ENCODE peak calls at places on chromosomes 4 and X, in ten cellular contexts. D is T-helper 2 cell; K is iris pigment epithelial cell; X is NCI-H510A; B is activated CD8-positive, alpha-beta T cell treated with anti-CD3 and anti-CD28 coated beads, Interleukin-2, amount 10 ng/mL, durations not matched to agents 7 days and 5 days; P is tibial nerve; R is astrocyte; G is SW480; A is Right ventricle myocardium superior; U is EH. J is an unnamed sample.
A peak's percentile ranks its signal among the peaks of the same experiment; 100 is the strongest.

GRCh38 chr4:141851246-141851891 is 215.0 kb downstream of the IL15 start:
- DNase-seq in B (no peak), G (no peak), R (no peak), U (peak; percentile 28), A (no peak), P (no peak), X (no peak), K (peak; percentile 64), D (no peak), J (no peak)

GRCh38 chr4:46804781-46805413 is 104.1 kb downstream of the COX7B2 start:
- DNase-seq in P (no peak), A (no peak), U (no peak), D (no peak), R (no peak), X (no peak), B (no peak), G (no peak), K (no peak), J (no peak)

GRCh38 chr4:86946868-86947493 is 12.2 kb downstream of the AFF1 start:
- DNase-seq in G (no peak), U (no peak), R (no peak), P (no peak), D (no peak), X (no peak), B (no peak), A (no peak), K (no peak), J (no peak)

GRCh38 chrX:107571296-107571998 is 56.9 kb upstream of the PRPS1 start:
- DNase-seq in U (peak; percentile 95), A (no peak), R (peak; percentile 96), D (no peak), K (peak; percentile 94), P (no peak), X (no peak), B (no peak), G (peak; percentile 34), J (peak; percentile 93)

GRCh38 chrX:65706041-65706828 is 38.8 kb downstream of the MSN start:
- DNase-seq in K (peak; percentile 55), R (peak; percentile 72), B (no peak), D (no peak), P (no peak), X (no peak), A (peak; percentile 44), G (peak; percentile 72), U (peak; percentile 91), J (peak; percentile 88)

GRCh38 chrX:25112156-25112555 is 96.4 kb upstream of the ARX start:
- DNase-seq in B (no peak), P (no peak), D (no peak), X (no peak), A (no peak), G (no peak), R (no peak), K (no peak), U (no peak), J (no peak)

GRCh38 chrX:29145316-29145715 is 558.1 kb downstream of the IL1RAPL1 start:
- DNase-seq in A (no peak), B (no peak), G (no peak), P (no peak), U (no peak), K (peak; percentile 55), X (no peak), D (no peak), R (peak; percentile 39), J (no peak)

GRCh38 chr4:82592639-82593038 is 30.9 kb upstream of the TMEM150C start:
- DNase-seq in X (no peak), K (no peak), U (no peak), A (no peak), P (no peak), G (no peak), D (no peak), R (no peak), B (no peak), J (no peak)

GRCh38 chr4:15197005-15197404 is 194.7 kb downstream of the CPEB2 start:
- DNase-seq in B (no peak), A (no peak), P (no peak), K (peak; percentile 55), G (peak; percentile 20), D (no peak), X (no peak), U (peak; percentile 15), R (peak; percentile 8), J (peak; percentile 50)

GRCh38 chr4:84632092-84632491 is 49.2 kb downstream of the CDS1 start:
- DNase-seq in K (peak; percentile 93), U (peak; percentile 36), A (no peak), D (no peak), X (no peak), R (peak; percentile 85), B (no peak), G (no peak), P (no peak), J (peak; percentile 46)

GRCh38 chrX:46994096-46994495 is 81.9 kb downstream of the JADE3 start:
- DNase-seq in D (no peak), R (no peak), U (peak; percentile 11), B (no peak), A (no peak), G (no peak), X (no peak), K (no peak), P (no peak), J (no peak)

GRCh38 chr4:170743633-170744032 is 653.9 kb upstream of the AADAT start:
- DNase-seq in R (no peak), A (no peak), K (no peak), B (no peak), U (no peak), G (no peak), P (no peak), D (no peak), X (no peak), J (no peak)

GRCh38 chr4:186724048-186724860 is 598 bp upstream of the FAT1 start:
- DNase-seq in D (peak; percentile 6), K (peak; percentile 75), X (no peak), G (peak; percentile 50), A (peak; percentile 74), B (no peak), U (peak; percentile 54), P (no peak), R (peak; percentile 48), J (peak; percentile 60)

GRCh38 chr4:3673716-3674478 is 92.3 kb upstream of the ADRA2C start:
- DNase-seq in K (no peak), A (peak; percentile 4), D (no peak), B (no peak), R (no peak), P (no peak), X (no peak), G (no peak), U (no peak), J (no peak)

GRCh38 chr4:41887821-41888699 is 47.2 kb upstream of the TMEM33 start:
- DNase-seq in X (no peak), K (peak; percentile 62), D (peak; percentile 36), U (peak; percentile 54), R (peak; percentile 16), B (peak; percentile 56), P (peak; percentile 60), G (peak; percentile 8), A (no peak), J (peak; percentile 56)

GRCh38 chrX:134764202-134764785 is 106.0 kb upstream of the PLAC1 start:
- DNase-seq in K (peak; percentile 40), P (no peak), B (no peak), G (peak; percentile 76), D (peak; percentile 38), R (no peak), U (peak; percentile 46), A (no peak), X (peak; percentile 1), J (peak; percentile 43)

GRCh38 chrX:116873678-116874077 is 410.9 kb upstream of the CT83 start:
- DNase-seq in G (no peak), U (peak; percentile 78), D (no peak), A (no peak), R (peak; percentile 1), K (peak; percentile 87), B (no peak), P (no peak), X (no peak), J (peak; percentile 0)

GRCh38 chr4:88033309-88033708 is 25.9 kb downstream of the PKD2 start:
- DNase-seq in A (no peak), B (peak; percentile 61), X (peak; percentile 2), K (peak; percentile 62), P (peak; percentile 58), G (peak; percentile 35), D (peak; percentile 68), U (peak; percentile 72), R (peak; percentile 35), J (peak; percentile 76)

GRCh38 chr4:88709989-88710388 is 12.4 kb upstream of the NAP1L5 start:
- DNase-seq in B (no peak), R (no peak), G (no peak), X (no peak), P (no peak), A (no peak), D (no peak), U (no peak), K (no peak), J (no peak)

GRCh38 chr4:1327526-1328266 is 19.3 kb upstream of the UVSSA start:
- DNase-seq in R (no peak), U (no peak), G (no peak), D (no peak), X (no peak), K (no peak), A (no peak), P (no peak), B (no peak), J (no peak)

GRCh38 chr4:69054578-69055200 is 41.6 kb upstream of the UGT2B7 start:
- DNase-seq in B (no peak), G (peak; percentile 21), K (peak; percentile 91), R (peak; percentile 89), U (peak; percentile 60), P (no peak), D (no peak), A (no peak), X (no peak), J (peak; percentile 88)

GRCh38 chr4:52555356-52555716 is 103.8 kb downstream of the USP46 start:
- DNase-seq in X (no peak), U (no peak), K (no peak), P (no peak), R (no peak), G (no peak), D (no peak), B (no peak), A (no peak), J (no peak)

GRCh38 chr4:128301979-128302378 is 14.4 kb upstream of the PGRMC2 start:
- DNase-seq in D (no peak), G (no peak), B (no peak), A (no peak), U (no peak), P (no peak), X (no peak), K (no peak), R (no peak), J (no peak)

GRCh38 chr4:161949941-161950725 is 213.7 kb downstream of the FSTL5 start:
- DNase-seq in K (peak; percentile 86), R (peak; percentile 63), G (no peak), B (no peak), U (no peak), P (no peak), X (no peak), A (no peak), D (no peak), J (peak; percentile 21)

GRCh38 chrX:940691-941090 is 271.8 kb downstream of the CRLF2 start:
- DNase-seq in B (no peak), P (no peak), R (no peak), K (no peak), A (no peak), X (no peak), D (no peak), G (no peak), U (no peak), J (no peak)

GRCh38 chr4:147786031-147786430 is 54.1 kb downstream of the ARHGAP10 start:
- DNase-seq in R (no peak), P (no peak), U (no peak), A (no peak), G (no peak), K (no peak), D (peak; percentile 38), B (no peak), X (no peak), J (no peak)

GRCh38 chrX:65508851-65509250 is 25.7 kb downstream of the LAS1L start:
- DNase-seq in B (no peak), K (no peak), R (no peak), P (no peak), A (no peak), X (no peak), G (no peak), U (no peak), D (no peak), J (no peak)

GRCh38 chr4:89469930-89470375 is 162.4 kb upstream of the GPRIN3 start:
- DNase-seq in A (no peak), K (peak; percentile 96), P (no peak), B (peak; percentile 63), X (no peak), U (peak; percentile 89), D (peak; percentile 87), R (peak; percentile 96), G (peak; percentile 25), J (peak; percentile 92)

J was measured in mesenchymal stem cell.